ENCODE peak calls at places on chromosomes 4 and X, in four cellular contexts. P, C, N and G are unnamed samples.

GRCh38 chr4:20992002-20992401 is 291.7 kb downstream of the PACRGL start:
- DNase-seq in N (no peak), P (no peak), C (no peak), G (no peak)

GRCh38 chrX:45758738-45759397 is 558.2 kb upstream of the DIPK2B start:
- DNase-seq in N (no peak), P (no peak), C (no peak), G (no peak)

GRCh38 chrX:71533514-71533849 is 578 bp downstream of the OGT start:
- DNase-seq in C (no peak), N (no peak), P (no peak), G (peak)

GRCh38 chr4:93659629-93660028 is 168.9 kb upstream of the ATOH1 start:
- DNase-seq in N (no peak), P (no peak), C (no peak), G (no peak)

GRCh38 chrX:148501121-148502066 is 977 bp downstream of the AFF2 start:
- DNase-seq in P (peak), C (no peak), N (no peak), G (peak)

GRCh38 chr4:123667496-123667895 is 270.9 kb downstream of the SPRY1 start:
- DNase-seq in P (no peak), C (peak), N (no peak), G (no peak)

GRCh38 chrX:154436597-154437397 is at the start of gene GDI1:
- DNase-seq in N (no peak), P (peak), C (no peak), G (peak)

GRCh38 chrX:149510386-149510785 is 5.3 kb upstream of the IDS start:
- DNase-seq in P (peak), N (no peak), C (no peak), G (peak)

GRCh38 chr4:54971474-54971950 is 153.9 kb downstream of the KDR start:
- DNase-seq in C (no peak), N (peak), P (peak), G (peak)

GRCh38 chrX:68146054-68146453 is 287.2 kb downstream of the OPHN1 start:
- DNase-seq in P (peak), N (no peak), C (no peak), G (peak)

GRCh38 chr4:11774346-11774745 is 345.7 kb upstream of the HS3ST1 start:
- DNase-seq in P (no peak), N (no peak), C (no peak), G (no peak)

GRCh38 chr4:175435437-175435836 is 376.6 kb downstream of the GPM6A start:
- DNase-seq in C (no peak), P (peak), N (no peak), G (peak)

GRCh38 chrX:85698921-85699320 is 319.5 kb upstream of the POF1B start:
- DNase-seq in N (no peak), P (peak), C (no peak), G (peak)

GRCh38 chr4:182856862-182857261 is 60.3 kb downstream of the DCTD start:
- DNase-seq in C (no peak), P (no peak), N (no peak), G (no peak)